ENCODE peak calls at places on chromosomes 11 and 22, in four cellular contexts. C is aorta, U is AG04450, V is cardiac muscle cell. D is an unnamed sample.

GRCh38 chr11:1397862-1398505 is 8.2 kb downstream of the BRSK2 start:
- DNase-seq in C (peak; percentile 41), U (no peak), V (no peak), D (peak; percentile 63)

GRCh38 chr11:119472186-119472855 is 49.3 kb upstream of the THY1 start:
- DNase-seq in C (no peak), U (no peak), V (peak; percentile 32), D (no peak)

GRCh38 chr22:27880778-27881394 is 38.2 kb downstream of the PITPNB start:
- DNase-seq in C (no peak), U (peak; percentile 72), V (peak; percentile 87), D (no peak)

GRCh38 chr11:125373426-125374391 is 122.4 kb downstream of the FEZ1 start:
- DNase-seq in C (peak; percentile 57), U (no peak), V (peak; percentile 80), D (no peak)

GRCh38 chr11:65583589-65583988 is 7.7 kb downstream of the EHBP1L1 start:
- DNase-seq in C (no peak), U (no peak), V (no peak), D (no peak)

GRCh38 chr11:15912825-15913224 is 443.5 kb downstream of the SOX6 start:
- DNase-seq in C (peak; percentile 56), U (no peak), V (no peak), D (no peak)

GRCh38 chr11:104151404-104152204 is 12.3 kb downstream of the PDGFD start:
- DNase-seq in C (no peak), U (no peak), V (peak; percentile 43), D (no peak)

GRCh38 chr11:561148-562003 is 606 bp downstream of the RASSF7 start:
- DNase-seq in C (no peak), U (no peak), V (no peak), D (peak; percentile 92)

GRCh38 chr11:57338152-57338551 is at the start of gene P2RX3:
- DNase-seq in C (no peak), U (no peak), V (no peak), D (no peak)

GRCh38 chr22:46734830-46735453 is 3.1 kb downstream of the CERK start:
- DNase-seq in C (peak; percentile 65), U (no peak), V (no peak), D (peak; percentile 78)

GRCh38 chr22:36439481-36440271 is 41.8 kb downstream of the TXN2 start:
- DNase-seq in C (peak; percentile 80), U (peak; percentile 88), V (peak; percentile 93), D (no peak)

GRCh38 chr11:82902880-82903279 is 1.3 kb downstream of the DDIAS start:
- DNase-seq in C (no peak), U (no peak), V (no peak), D (no peak)
- H3K4me3 ChIP-seq in C (no peak overlapping the region), U (no peak overlapping the region), V (no peak overlapping the region), D (no peak overlapping the region)

GRCh38 chr11:94130589-94131362 is 2.1 kb downstream of the PANX1 start:
- DNase-seq in C (peak; percentile 58), U (no peak), V (peak; percentile 97), D (peak; percentile 64)

GRCh38 chr11:94129505-94130335 is 1.1 kb downstream of the PANX1 start:
- DNase-seq in C (no peak), U (no peak), V (peak; percentile 34), D (no peak)

GRCh38 chr11:94132823-94133408 is 4.3 kb downstream of the PANX1 start:
- DNase-seq in C (no peak), U (no peak), V (no peak), D (no peak)

GRCh38 chr11:94132152-94132558 is 3.5 kb downstream of the PANX1 start:
- DNase-seq in C (peak; percentile 87), U (peak; percentile 77), V (peak; percentile 87), D (no peak)

DNA sequence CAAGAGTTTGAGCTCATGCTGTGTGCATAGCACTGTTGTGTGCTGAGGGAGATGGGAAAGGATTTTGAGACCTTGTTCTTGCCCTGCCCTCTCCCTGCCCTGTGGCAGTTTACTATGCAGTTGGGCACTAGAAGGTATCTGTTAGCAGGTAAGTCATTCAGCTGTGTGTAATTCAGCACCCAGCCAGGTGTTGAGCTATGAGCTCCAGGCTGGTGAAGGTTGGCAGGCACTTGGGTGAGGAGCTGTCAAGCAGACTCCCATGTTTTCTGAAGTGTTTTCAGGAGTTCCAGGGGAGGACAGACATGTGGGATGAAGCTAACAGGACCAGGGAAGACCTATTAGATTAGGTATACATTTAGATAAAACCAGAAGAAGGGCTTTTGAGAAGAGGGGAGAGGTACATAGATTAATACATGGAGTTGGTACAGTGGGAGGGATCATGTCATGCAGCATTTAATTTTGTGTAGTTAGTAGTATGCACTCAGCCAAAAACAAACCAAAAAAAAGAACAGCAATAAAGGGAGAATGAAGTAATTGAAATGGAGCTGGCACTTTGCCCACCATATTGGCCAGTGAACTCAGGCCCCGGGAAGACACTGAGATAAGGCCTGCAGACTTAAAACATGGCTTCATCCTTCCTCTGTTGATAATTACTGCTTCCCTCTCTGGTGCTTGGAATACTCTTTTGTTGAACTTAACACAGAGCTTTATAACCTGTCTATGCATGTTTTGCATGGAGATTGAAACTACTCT is 2.9 kb downstream of the PANX1 start:
- DNase-seq in C (peak; percentile 46), U (no peak), V (peak; percentile 79), D (no peak)
- H3K4me3 ChIP-seq in C (no peak overlapping the region), U (peak overlapping the region; percentile 96), V (no peak overlapping the region), D (no peak overlapping the region)

GRCh38 chr22:49787861-49788260 is 39.8 kb downstream of the BRD1 start:
- DNase-seq in C (no peak), U (no peak), V (no peak), D (no peak)

GRCh38 chr22:49789289-49790141 is 38.2 kb downstream of the BRD1 start:
- DNase-seq in C (peak; percentile 64), U (no peak), V (peak; percentile 70), D (no peak)

GRCh38 chr22:49786976-49787843 is 40.5 kb downstream of the BRD1 start:
- DNase-seq in C (no peak), U (no peak), V (no peak), D (peak; percentile 53)

GRCh38 chr22:49790912-49791311 is 36.8 kb downstream of the BRD1 start:
- DNase-seq in C (no peak), U (no peak), V (no peak), D (no peak)

GRCh38 chr22:49788492-49788891 is 39.2 kb downstream of the BRD1 start:
- DNase-seq in C (peak; percentile 90), U (no peak), V (peak; percentile 29), D (peak; percentile 63)
- H3K4me3 ChIP-seq in C (no peak overlapping the region), U (no peak overlapping the region), V (no peak overlapping the region), D (no peak overlapping the region)

GRCh38 chr11:17389957-17390649 is 1.6 kb upstream of the KCNJ11 start:
- DNase-seq in C (no peak), U (no peak), V (no peak), D (no peak)
- H3K4me3 ChIP-seq in C (no peak overlapping the region), U (no peak overlapping the region), V (peak overlapping the region; percentile 63), D (peak overlapping the region; percentile 53)

GRCh38 chr11:93536346-93536871 is 6.8 kb downstream of the SMCO4 start:
- DNase-seq in C (no peak), U (no peak), V (no peak), D (no peak)
- H3K4me3 ChIP-seq in C (no peak overlapping the region), U (no peak overlapping the region), V (no peak overlapping the region), D (no peak overlapping the region)

D was measured in left lung.